ENCODE peak calls at places on chromosomes 1 and 21, in seven cellular contexts. P is neuronal stem cell, X is mesendoderm, N is IMR-90, S is trophoblast cell, V is H9, T is H1. G is an unnamed sample.

GRCh38 chr1:182634306-182635072 is 30.3 kb upstream of the RGS16 start:
- DNase-seq in X (no peak), P (no peak), V (no peak), T (no peak), S (no peak), N (no peak), G (no peak)

GRCh38 chr1:205147191-205147590 is 25.4 kb upstream of the RBBP5 start:
- DNase-seq in X (no peak), P (no peak), T (no peak), S (no peak), V (no peak), N (peak; percentile 90), G (peak; percentile 43)

GRCh38 chr1:152386940-152387339 is 27.1 kb downstream of the CRNN start:
- DNase-seq in N (no peak), V (no peak), X (no peak), P (no peak), T (no peak), S (no peak), G (no peak)

GRCh38 chr1:106889054-106889453 is 167.4 kb upstream of the PRMT6 start:
- DNase-seq in X (peak; percentile 29), V (no peak), T (no peak), S (no peak), N (no peak), P (no peak), G (no peak)

GRCh38 chr1:98557808-98558390 is 103.6 kb upstream of the SNX7 start:
- DNase-seq in S (no peak), V (no peak), P (peak; percentile 36), T (no peak), X (peak; percentile 83), N (no peak), G (no peak)

GRCh38 chr1:33443067-33443704 is 12.3 kb upstream of the PHC2 start:
- DNase-seq in P (no peak), S (no peak), N (peak; percentile 60), V (no peak), T (no peak), X (peak; percentile 28), G (peak; percentile 74)

GRCh38 chr21:22106720-22107410 is 1108.7 kb downstream of the NCAM2 start:
- DNase-seq in P (no peak), N (no peak), X (no peak), T (no peak), V (no peak), S (no peak), G (no peak)

GRCh38 chr1:113904674-113905434 is at the start of the genes AP4B1 and DCLRE1B:
- DNase-seq in X (peak; percentile 100), S (peak; percentile 99), P (peak; percentile 99), T (peak; percentile 99), V (peak; percentile 99), N (peak; percentile 100), G (peak; percentile 100)

GRCh38 chr1:11802973-11803885 is 2.5 kb downstream of the MTHFR start:
- DNase-seq in T (peak; percentile 84), X (peak; percentile 98), S (peak; percentile 68), V (peak; percentile 98), P (peak; percentile 89), N (peak; percentile 97), G (peak; percentile 99)

GRCh38 chr21:28971171-28971570 is 21.5 kb downstream of the LTN1 start:
- DNase-seq in T (no peak), N (peak; percentile 19), S (no peak), V (no peak), P (peak; percentile 48), X (peak; percentile 57), G (no peak)

GRCh38 chr21:46667191-46667734 is 31.8 kb downstream of the PRMT2 start:
- DNase-seq in T (no peak), X (peak; percentile 49), V (peak; percentile 54), N (peak; percentile 16), S (no peak), P (no peak), G (no peak)

GRCh38 chr1:23896491-23896890 is 16.7 kb downstream of the CNR2 start:
- DNase-seq in T (no peak), N (no peak), V (no peak), S (no peak), X (no peak), P (no peak), G (no peak)

GRCh38 chr21:44013380-44014088 is 1.4 kb downstream of the TRAPPC10 start:
- DNase-seq in X (peak; percentile 38), T (no peak), V (no peak), S (peak; percentile 74), P (no peak), N (peak; percentile 4), G (peak; percentile 69)

GRCh38 chr1:42962641-42963377 is 4.1 kb upstream of the SLC2A1 start:
- DNase-seq in P (no peak), V (peak; percentile 96), T (peak; percentile 84), N (peak; percentile 73), S (peak; percentile 56), X (peak; percentile 89), G (peak; percentile 70)

GRCh38 chr1:179824265-179824664 is 53.3 kb downstream of the TOR1AIP2 start:
- DNase-seq in X (no peak), T (no peak), V (peak; percentile 23), N (no peak), S (no peak), P (no peak), G (no peak)

GRCh38 chr1:20558180-20558579 is 5.8 kb downstream of the FAM43B start:
- DNase-seq in T (no peak), P (no peak), V (no peak), S (no peak), N (no peak), X (no peak), G (no peak)

GRCh38 chr1:216207154-216207553 is 216.1 kb downstream of the USH2A start:
- DNase-seq in T (no peak), N (no peak), S (no peak), P (no peak), V (no peak), X (no peak), G (no peak)

GRCh38 chr1:207711285-207711684 is 40.6 kb upstream of the CD46 start:
- DNase-seq in P (no peak), S (no peak), X (peak; percentile 83), N (peak; percentile 18), T (peak; percentile 9), V (peak; percentile 73), G (peak; percentile 45)

GRCh38 chr1:98546319-98546718 is 115.2 kb upstream of the SNX7 start:
- DNase-seq in S (no peak), P (no peak), X (no peak), V (no peak), N (peak; percentile 24), T (no peak), G (no peak)

GRCh38 chr1:170049191-170049800 is 25.2 kb downstream of the KIFAP3 start:
- DNase-seq in N (no peak), T (no peak), X (no peak), P (no peak), V (no peak), S (no peak), G (no peak)

GRCh38 chr1:45260244-45260643 is 53.8 kb upstream of the ZSWIM5 start:
- DNase-seq in N (no peak), P (no peak), S (no peak), V (no peak), X (no peak), T (no peak), G (no peak)

GRCh38 chr1:55315552-55315951 is 100.4 kb upstream of the USP24 start:
- DNase-seq in T (no peak), X (no peak), N (no peak), P (no peak), S (no peak), V (no peak), G (no peak)

GRCh38 chr1:216456682-216457081 is 33.4 kb upstream of the USH2A start:
- DNase-seq in P (no peak), T (no peak), N (peak; percentile 87), V (no peak), X (peak; percentile 70), S (no peak), G (peak; percentile 75)

GRCh38 chr21:38322551-38322950 is 65.8 kb downstream of the KCNJ15 start:
- DNase-seq in V (no peak), N (peak; percentile 63), X (no peak), P (no peak), T (no peak), S (no peak), G (peak; percentile 36)

GRCh38 chr1:22930235-22930912 is 42.3 kb downstream of the LACTBL1 start:
- DNase-seq in S (peak; percentile 23), P (peak; percentile 75), V (peak; percentile 84), X (peak; percentile 77), N (peak; percentile 17), T (peak; percentile 44), G (peak; percentile 51)

GRCh38 chr1:177884499-177885021 is 85.3 kb downstream of the SEC16B start:
- DNase-seq in X (no peak), V (no peak), P (no peak), S (no peak), T (no peak), N (no peak), G (no peak)

GRCh38 chr1:75690547-75690946 is 34.0 kb upstream of the ACADM start:
- DNase-seq in N (no peak), X (no peak), P (no peak), V (no peak), T (no peak), S (no peak), G (no peak)

DNA sequence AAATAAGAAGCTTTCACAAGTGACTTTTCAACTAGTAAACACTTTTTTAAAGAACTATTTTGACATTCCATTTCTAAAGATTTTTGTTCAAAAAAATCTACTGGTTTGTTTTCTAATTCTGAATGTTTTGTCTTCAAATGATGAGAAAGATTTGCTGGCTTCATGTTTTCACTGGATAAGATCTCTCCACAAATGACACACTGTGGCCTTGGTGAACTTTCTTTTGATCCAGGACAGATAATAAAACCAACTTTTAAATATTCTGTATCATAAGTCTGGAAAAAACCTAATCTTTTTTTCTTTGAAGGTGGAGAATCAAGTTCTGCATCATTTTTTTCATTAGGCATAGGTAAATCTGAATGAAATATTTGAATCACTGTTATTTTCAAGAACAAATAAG is 3.4 kb upstream of the TMEM35B start:
- DNase-seq in S (peak; percentile 29), V (no peak), X (no peak), N (no peak), T (no peak), P (no peak), G (no peak)
- H2AK5ac ChIP-seq in S (no peak overlapping the region), V (no peak overlapping the region), X (no peak overlapping the region), N (no peak overlapping the region), T (no peak overlapping the region), P (no peak overlapping the region), G (no peak overlapping the region)

GRCh38 chr21:33362044-33362555 is 37.3 kb downstream of the IFNAR1 start:
- DNase-seq in S (peak; percentile 83), T (peak; percentile 56), N (no peak), P (no peak), V (peak; percentile 92), X (peak; percentile 54), G (no peak)
- H3K27ac ChIP-seq in S (no peak overlapping the region), T (peak overlapping the region; percentile 74), N (no peak overlapping the region), P (no peak overlapping the region), V (peak overlapping the region; percentile 57), X (no peak overlapping the region), G (no peak overlapping the region)

DNA sequence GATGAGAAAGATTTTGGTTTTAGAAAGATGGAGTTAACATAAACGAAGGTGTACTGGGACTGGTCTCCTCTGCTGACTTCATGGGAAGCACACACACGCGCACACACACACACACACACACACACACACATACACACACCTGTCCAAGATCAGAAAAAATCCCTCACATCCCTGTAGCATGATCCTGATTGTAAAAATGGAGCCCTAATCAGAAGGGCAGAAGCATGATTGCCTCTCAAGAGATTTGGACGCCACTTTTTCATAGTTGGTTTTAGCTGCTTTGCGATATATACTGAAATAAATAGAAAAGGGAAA is 56.5 kb upstream of the LGALS8 start:
- DNase-seq in T (no peak), P (no peak), V (no peak), N (no peak), X (no peak), S (no peak), G (no peak)
- H2AK5ac ChIP-seq in T (no peak overlapping the region), P (no peak overlapping the region), V (no peak overlapping the region), N (no peak overlapping the region), X (no peak overlapping the region), S (no peak overlapping the region), G (no peak overlapping the region)

GRCh38 chr1:44044071-44044801 is 13.0 kb upstream of the SLC6A9 start:
- DNase-seq in V (no peak), T (no peak), X (no peak), N (no peak), P (no peak), S (no peak), G (no peak)
- H3K27ac ChIP-seq in V (no peak overlapping the region), T (no peak overlapping the region), X (no peak overlapping the region), N (no peak overlapping the region), P (no peak overlapping the region), S (no peak overlapping the region), G (no peak overlapping the region)